ENCODE peak calls at places on chromosomes 6 and 20, in seven cellular contexts. W is esophagus muscularis mucosa, L is HepG2, O is stomach, F is ovary, E is A549, D is vagina. M is an unnamed sample.

GRCh38 chr6:12709116-12709515 is 7.5 kb upstream of the PHACTR1 start:
- DNase-seq in F (no peak), E (no peak), W (no peak), O (no peak), D (no peak), L (no peak), M (no peak)

GRCh38 chr20:40691566-40692239 is 2.7 kb upstream of the MAFB start:
- DNase-seq in W (no peak), D (no peak), O (no peak), F (no peak), E (no peak), L (no peak), M (no peak)

GRCh38 chr6:130425532-130425931 is 59.7 kb downstream of the TMEM200A start:
- DNase-seq in F (no peak), L (no peak), E (no peak), D (no peak), O (no peak), W (no peak), M (no peak)

GRCh38 chr6:168364793-168365421 is 45.3 kb upstream of the DACT2 start:
- DNase-seq in F (no peak), E (no peak), O (no peak), W (no peak), D (no peak), L (no peak), M (peak; percentile 67)

GRCh38 chr6:83708546-83708969 is 343 bp downstream of the SNAP91 start:
- DNase-seq in W (no peak), O (no peak), F (no peak), D (no peak), L (no peak), E (no peak), M (no peak)

GRCh38 chr6:78483546-78483945 is 383.8 kb upstream of the IRAK1BP1 start:
- DNase-seq in W (no peak), D (no peak), L (no peak), O (no peak), E (no peak), F (no peak), M (no peak)

GRCh38 chr6:82072771-82073170 is 174.8 kb downstream of the IBTK start:
- DNase-seq in F (no peak), L (no peak), W (no peak), E (no peak), D (no peak), O (no peak), M (no peak)

GRCh38 chr6:118705799-118706481 is 54.5 kb upstream of the CEP85L start:
- DNase-seq in F (peak; percentile 28), L (no peak), W (no peak), D (no peak), O (no peak), E (no peak), M (no peak)

GRCh38 chr6:34259529-34260069 is 10.8 kb upstream of the SMIM29 start:
- DNase-seq in E (no peak), O (no peak), W (no peak), F (no peak), L (no peak), D (no peak), M (no peak)

GRCh38 chr20:21623074-21623780 is 82.2 kb upstream of the PAX1 start:
- DNase-seq in E (no peak), L (no peak), F (no peak), W (peak; percentile 80), D (no peak), O (no peak), M (no peak)

GRCh38 chr6:47669684-47670515 is 28.5 kb upstream of the ADGRF4 start:
- DNase-seq in F (no peak), O (no peak), L (no peak), E (peak; percentile 20), D (no peak), W (peak; percentile 78), M (no peak)

GRCh38 chr6:36754582-36755434 is 57.2 kb downstream of the RAB44 start:
- DNase-seq in D (no peak), F (no peak), W (no peak), E (no peak), L (no peak), O (no peak), M (no peak)

GRCh38 chr6:30447237-30447636 is 42.1 kb upstream of the HLA-E start:
- DNase-seq in W (no peak), L (peak; percentile 47), O (no peak), E (peak; percentile 24), F (no peak), D (no peak), M (no peak)

GRCh38 chr20:33669224-33669623 is 2.5 kb downstream of the ACTL10 start:
- DNase-seq in E (no peak), W (no peak), D (no peak), O (no peak), F (no peak), L (no peak), M (no peak)

GRCh38 chr6:111957623-111958315 is 84.5 kb upstream of the FYN start:
- DNase-seq in W (peak; percentile 74), D (no peak), F (no peak), L (no peak), E (no peak), O (no peak), M (no peak)

GRCh38 chr20:44200371-44200770 is 10.2 kb downstream of the OSER1 start:
- DNase-seq in F (no peak), O (no peak), W (no peak), D (no peak), L (no peak), E (no peak), M (no peak)

GRCh38 chr20:61045876-61046585 is 206.0 kb upstream of the CDH4 start:
- DNase-seq in F (peak; percentile 31), D (no peak), E (no peak), W (no peak), O (no peak), L (no peak), M (no peak)

GRCh38 chr6:47130086-47130485 is 88.0 kb upstream of the ADGRF1 start:
- DNase-seq in F (no peak), D (no peak), E (no peak), W (no peak), L (no peak), O (no peak), M (peak; percentile 70)

GRCh38 chr20:58982406-58983114 is 1.5 kb downstream of the NELFCD start:
- DNase-seq in W (no peak), L (no peak), F (no peak), O (peak; percentile 24), E (no peak), D (peak; percentile 72), M (peak; percentile 7)

GRCh38 chr6:129251669-129252376 is 368.9 kb downstream of the LAMA2 start:
- DNase-seq in W (no peak), D (no peak), F (peak; percentile 30), O (peak; percentile 44), L (peak; percentile 63), E (peak; percentile 55), M (no peak)

GRCh38 chr20:51958636-51959542 is 156.6 kb upstream of the SALL4 start:
- DNase-seq in F (no peak), L (no peak), D (no peak), O (no peak), W (no peak), E (no peak), M (no peak)

GRCh38 chr6:143232849-143233248 is 172.2 kb downstream of the AIG1 start:
- DNase-seq in O (peak; percentile 30), F (no peak), L (peak; percentile 65), D (no peak), W (no peak), E (peak; percentile 50), M (no peak)
- TF ChIP-seq CTCF in O (peak; percentile 24), F (no peak), L (peak; percentile 88), D (no peak), W (no peak), E (peak; percentile 25), M (peak; percentile 43)

GRCh38 chr6:65014006-65014405 is 693.0 kb downstream of the EYS start:
- DNase-seq in F (no peak), O (no peak), W (no peak), D (no peak), E (no peak), L (no peak), M (no peak)
- TF ChIP-seq POLR2A in F (no peak), O (no peak), W (no peak), D (no peak), E (no peak), L (no peak), M (no peak)

GRCh38 chr6:21588812-21589811 is 4.4 kb upstream of the SOX4 start:
- DNase-seq in F (peak; percentile 86), D (no peak), O (peak; percentile 92), E (peak; percentile 81), L (peak; percentile 64), W (peak; percentile 95), M (peak; percentile 91)
- TF ChIP-seq CTCF in F (peak; percentile 86), D (peak; percentile 90), O (peak; percentile 89), E (peak; percentile 71), L (peak; percentile 97), W (peak; percentile 81), M (peak; percentile 76)

GRCh38 chr6:80522556-80522955 is 416.1 kb downstream of the BCKDHB start:
- DNase-seq in F (no peak), L (no peak), E (no peak), D (no peak), W (no peak), O (no peak), M (no peak)

GRCh38 chr6:80520195-80520594 is 413.7 kb downstream of the BCKDHB start:
- DNase-seq in L (no peak), O (no peak), F (no peak), D (no peak), E (no peak), W (no peak), M (no peak)

GRCh38 chr6:80523029-80523428 is 416.6 kb downstream of the BCKDHB start:
- DNase-seq in L (no peak), W (no peak), D (no peak), O (no peak), F (no peak), E (no peak), M (no peak)

DNA sequence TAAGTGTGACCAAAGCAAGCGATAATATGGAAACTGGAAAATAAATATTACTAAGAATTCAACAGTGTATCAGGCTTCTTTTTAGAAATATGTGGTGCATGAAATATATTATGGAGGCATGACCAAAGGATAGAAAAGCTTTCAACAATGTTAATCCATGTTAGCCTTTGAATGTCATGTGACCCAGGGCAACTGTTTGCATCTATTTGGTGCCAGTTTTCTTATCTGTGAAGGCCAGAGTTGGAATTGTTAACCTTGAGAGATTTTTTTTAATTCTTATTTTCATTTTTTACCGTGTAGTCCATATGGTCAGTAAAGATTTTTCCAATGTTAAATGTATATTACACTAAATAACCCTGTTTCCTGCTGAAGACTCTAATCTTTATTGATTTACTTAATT is 411.1 kb downstream of the BCKDHB start:
- DNase-seq in E (no peak), F (no peak), W (no peak), O (no peak), D (no peak), L (no peak), M (no peak)
- TF ChIP-seq POLR2A in E (no peak), F (no peak), W (no peak), O (no peak), D (no peak), L (no peak), M (no peak)

GRCh38 chr6:157946865-157947532 is 34.7 kb upstream of the SYNJ2 start:
- DNase-seq in O (no peak), L (peak; percentile 41), D (peak; percentile 79), F (no peak), W (peak; percentile 89), E (peak; percentile 33), M (no peak)
- TF ChIP-seq CTCF in O (no peak), L (peak; percentile 74), D (no peak), F (no peak), W (peak; percentile 11), E (peak; percentile 20), M (peak; percentile 37)